ENCODE peak calls at places on chromosomes 3 and 15, in eight cellular contexts. W, F, X, B, U, Z, Q and M are unnamed samples.

GRCh38 chr15:90211440-90212168 is 10.5 kb downstream of the SEMA4B start:
- DNase-seq in W (peak; percentile 46), F (peak; percentile 96), X (peak; percentile 90), B (no peak), U (no peak), Z (no peak), Q (peak; percentile 86), M (peak; percentile 90)

GRCh38 chr3:32502089-32502943 is at the start of gene CMTM6:
- DNase-seq in W (peak; percentile 83), F (peak; percentile 72), X (peak; percentile 83), B (peak; percentile 91), U (peak; percentile 77), Z (peak; percentile 95), Q (peak; percentile 92), M (peak; percentile 87)

GRCh38 chr15:85689729-85690128 is 105.0 kb downstream of the KLHL25 start:
- DNase-seq in W (no peak), F (no peak), X (no peak), B (no peak), U (peak; percentile 59), Z (peak; percentile 72), Q (peak; percentile 58), M (peak; percentile 56)

GRCh38 chr15:48999314-48999713 is 35.6 kb upstream of the SHC4 start:
- DNase-seq in W (no peak), F (no peak), X (no peak), B (no peak), U (no peak), Z (no peak), Q (no peak), M (no peak)

GRCh38 chr3:8660271-8660731 is 15.7 kb upstream of the SSUH2 start:
- DNase-seq in W (no peak), F (no peak), X (no peak), B (no peak), U (no peak), Z (peak; percentile 46), Q (no peak), M (no peak)

GRCh38 chr15:101256756-101257155 is 4.9 kb upstream of the CHSY1 start:
- DNase-seq in W (no peak), F (no peak), X (no peak), B (no peak), U (no peak), Z (peak; percentile 38), Q (no peak), M (no peak)

GRCh38 chr15:71716990-71717389 is 93.4 kb upstream of the NR2E3 start:
- DNase-seq in W (no peak), F (peak; percentile 31), X (no peak), B (no peak), U (no peak), Z (no peak), Q (no peak), M (no peak)

GRCh38 chr15:71515375-71516186 is 294.8 kb upstream of the NR2E3 start:
- DNase-seq in W (peak; percentile 52), F (no peak), X (no peak), B (no peak), U (no peak), Z (no peak), Q (peak; percentile 38), M (peak; percentile 11)

GRCh38 chr3:37853691-37854413 is 7.8 kb upstream of the CTDSPL start:
- DNase-seq in W (no peak), F (peak; percentile 97), X (peak; percentile 62), B (no peak), U (no peak), Z (no peak), Q (no peak), M (peak; percentile 69)

GRCh38 chr3:37859354-37859753 is 2.3 kb upstream of the CTDSPL start:
- DNase-seq in W (no peak), F (no peak), X (no peak), B (no peak), U (no peak), Z (no peak), Q (no peak), M (no peak)

GRCh38 chr3:37855363-37855970 is 6.2 kb upstream of the CTDSPL start:
- DNase-seq in W (peak; percentile 89), F (peak; percentile 60), X (peak; percentile 87), B (peak; percentile 91), U (peak; percentile 82), Z (peak; percentile 96), Q (peak; percentile 88), M (peak; percentile 88)

GRCh38 chr3:37858742-37859141 is 2.9 kb upstream of the CTDSPL start:
- DNase-seq in W (no peak), F (no peak), X (no peak), B (no peak), U (no peak), Z (no peak), Q (no peak), M (no peak)

GRCh38 chr3:37856381-37856780 is 5.3 kb upstream of the CTDSPL start:
- DNase-seq in W (no peak), F (no peak), X (no peak), B (no peak), U (no peak), Z (no peak), Q (no peak), M (no peak)
- H3K27ac ChIP-seq in W (no peak overlapping the region), F (no peak overlapping the region), X (no peak overlapping the region), B (no peak overlapping the region), U (no peak overlapping the region), Z (no peak overlapping the region), Q (no peak overlapping the region), M (no peak overlapping the region)

GRCh38 chr3:10219737-10220136 is 28.5 kb upstream of the TATDN2 start:
- DNase-seq in W (no peak), F (no peak), X (no peak), B (no peak), U (no peak), Z (no peak), Q (no peak), M (no peak)
- H3K36me3 ChIP-seq in W (no peaks in the 10 kb centered on the region), F (peaks cover 11% of the 10 kb centered on the region), X (no peaks in the 10 kb centered on the region), B (no peaks in the 10 kb centered on the region), U (no peaks in the 10 kb centered on the region), Z (no peaks in the 10 kb centered on the region), Q (no peaks in the 10 kb centered on the region), M (no peaks in the 10 kb centered on the region)

DNA sequence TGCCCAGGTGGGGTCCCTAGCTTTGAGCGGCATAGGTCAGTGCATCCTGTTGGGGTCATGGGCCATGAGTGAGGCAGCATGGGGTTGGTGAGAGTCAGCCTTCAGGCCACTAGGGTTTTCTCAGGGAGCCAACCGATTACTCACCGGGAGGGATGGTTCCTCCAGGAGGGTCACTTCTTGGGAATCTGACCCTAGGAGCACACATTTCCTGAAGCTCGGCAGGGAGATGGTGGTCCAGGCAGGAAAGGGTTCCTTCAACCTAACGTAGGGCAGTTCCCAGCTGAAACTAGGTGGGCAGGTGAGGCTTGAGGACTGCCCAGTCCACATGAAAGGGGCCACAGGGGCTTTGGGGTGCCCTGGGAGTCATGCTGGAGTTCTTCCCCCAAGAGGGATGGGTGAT is 218.0 kb downstream of the UBE3A start:
- DNase-seq in W (no peak), F (no peak), X (no peak), B (no peak), U (no peak), Z (no peak), Q (no peak), M (no peak)
- H3K9me3 ChIP-seq in W (no peaks in the 10 kb centered on the region), F (peaks cover 52% of the 10 kb centered on the region), X (no peaks in the 10 kb centered on the region), B (no peaks in the 10 kb centered on the region), U (no peaks in the 10 kb centered on the region), Z (no peaks in the 10 kb centered on the region), Q (no peaks in the 10 kb centered on the region), M (peaks cover 4% of the 10 kb centered on the region)

GRCh38 chr15:81273855-81274254 is 50.1 kb downstream of the STARD5 start:
- DNase-seq in W (no peak), F (no peak), X (no peak), B (no peak), U (no peak), Z (no peak), Q (no peak), M (no peak)
- H3K27ac ChIP-seq in W (no peak overlapping the region), F (no peak overlapping the region), X (no peak overlapping the region), B (no peak overlapping the region), U (no peak overlapping the region), Z (no peak overlapping the region), Q (no peak overlapping the region), M (no peak overlapping the region)

DNA sequence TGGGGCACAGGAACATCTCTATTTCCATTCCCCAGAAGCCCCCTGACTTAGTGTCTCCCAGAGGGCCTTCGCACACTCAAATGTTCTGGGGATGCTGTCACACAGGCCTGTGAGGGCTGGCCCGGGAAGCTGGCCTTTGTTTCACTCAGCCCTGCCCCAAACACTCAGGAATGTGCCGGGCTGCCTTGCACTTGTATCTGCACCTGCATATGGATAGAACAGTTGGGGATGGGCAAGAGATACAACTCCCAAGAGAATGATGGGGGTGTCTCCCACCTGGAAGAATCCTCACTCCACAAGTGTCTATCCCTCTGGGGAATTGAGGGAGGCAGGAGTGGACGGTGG is 7.1 kb upstream of the HAPLN3 start:
- DNase-seq in W (no peak), F (no peak), X (no peak), B (no peak), U (no peak), Z (no peak), Q (no peak), M (no peak)
- H3K36me3 ChIP-seq in W (no peaks in the 10 kb centered on the region), F (peaks cover 3% of the 10 kb centered on the region), X (no peaks in the 10 kb centered on the region), B (peaks cover 14% of the 10 kb centered on the region), U (no peaks in the 10 kb centered on the region), Z (peaks cover 57% of the 10 kb centered on the region), Q (no peaks in the 10 kb centered on the region), M (no peaks in the 10 kb centered on the region)

GRCh38 chr15:25089577-25089976 is 134.8 kb downstream of the SNRPN start:
- DNase-seq in W (no peak), F (no peak), X (no peak), B (no peak), U (no peak), Z (peak; percentile 25), Q (no peak), M (no peak)

GRCh38 chr15:25087137-25087536 is 132.3 kb downstream of the SNRPN start:
- DNase-seq in W (no peak), F (no peak), X (no peak), B (no peak), U (no peak), Z (peak; percentile 16), Q (no peak), M (no peak)

GRCh38 chr15:25091421-25092158 is 136.8 kb downstream of the SNRPN start:
- DNase-seq in W (no peak), F (no peak), X (no peak), B (no peak), U (no peak), Z (peak; percentile 27), Q (no peak), M (no peak)

GRCh38 chr15:25090073-25090733 is 135.4 kb downstream of the SNRPN start:
- DNase-seq in W (no peak), F (no peak), X (no peak), B (no peak), U (no peak), Z (peak; percentile 24), Q (no peak), M (no peak)

DNA sequence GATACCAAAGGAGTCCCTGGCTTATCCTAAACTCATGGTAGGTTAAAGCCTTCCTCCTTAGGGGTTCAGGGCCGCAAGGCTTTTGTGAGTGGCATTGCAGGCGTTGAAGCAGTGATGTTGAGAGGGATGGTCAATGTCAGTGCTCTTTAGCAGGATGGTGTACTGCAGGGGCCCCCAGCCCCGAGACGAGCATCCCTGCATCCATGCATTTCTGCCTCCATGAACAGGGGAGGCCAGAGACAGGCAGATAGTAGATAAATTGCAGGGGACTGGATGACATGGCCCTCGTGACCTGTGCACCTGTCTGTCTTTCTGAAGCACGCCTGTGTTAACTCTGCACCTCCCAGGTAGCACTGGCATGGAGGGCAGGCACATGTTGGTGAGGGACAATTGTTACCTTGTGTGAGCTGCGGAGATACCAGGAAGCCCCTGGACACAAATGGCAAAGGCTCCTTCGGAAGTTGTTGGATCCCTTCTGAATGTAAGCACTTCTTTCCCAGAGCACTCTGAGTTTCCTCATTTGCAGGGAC is 133.5 kb downstream of the SNRPN start:
- DNase-seq in W (no peak), F (no peak), X (no peak), B (no peak), U (no peak), Z (peak; percentile 18), Q (no peak), M (no peak)
- H3K9me3 ChIP-seq in W (no peaks in the 10 kb centered on the region), F (peaks cover 73% of the 10 kb centered on the region), X (peaks cover 4% of the 10 kb centered on the region), B (peaks cover 20% of the 10 kb centered on the region), U (no peaks in the 10 kb centered on the region), Z (peaks cover 29% of the 10 kb centered on the region), Q (peaks cover 3% of the 10 kb centered on the region), M (peaks cover 80% of the 10 kb centered on the region)

GRCh38 chr3:123379041-123379830 is 69.7 kb downstream of the ADCY5 start:
- DNase-seq in W (no peak), F (no peak), X (no peak), B (no peak), U (no peak), Z (peak; percentile 25), Q (no peak), M (no peak)
- H3K27ac ChIP-seq in W (no peak overlapping the region), F (no peak overlapping the region), X (no peak overlapping the region), B (no peak overlapping the region), U (no peak overlapping the region), Z (no peak overlapping the region), Q (no peak overlapping the region), M (peak overlapping the region; percentile 3)